ENCODE peak calls at places on chromosomes 2 and 18, in eight cellular contexts. C, H, J, L, Z, I, A and X are unnamed samples.

GRCh38 chr2:54258171-54258570 is 2.1 kb upstream of the TSPYL6 start:
- DNase-seq in C (no peak), H (no peak), J (no peak), L (no peak), Z (no peak), I (no peak), A (no peak), X (no peak)

GRCh38 chr2:20682166-20682565 is 15.2 kb downstream of the GDF7 start:
- DNase-seq in C (no peak), H (peak), J (no peak), L (no peak), Z (no peak), I (no peak), A (no peak), X (no peak)

GRCh38 chr2:204890680-204891079 is 345.4 kb downstream of the PARD3B start:
- DNase-seq in C (no peak), H (no peak), J (no peak), L (no peak), Z (no peak), I (no peak), A (no peak), X (no peak)

GRCh38 chr2:231034291-231034882 is 2.9 kb upstream of the C2orf72 start:
- DNase-seq in C (no peak), H (no peak), J (no peak), L (no peak), Z (no peak), I (no peak), A (no peak), X (no peak)

GRCh38 chr2:165646321-165646801 is 147.7 kb downstream of the GALNT3 start:
- DNase-seq in C (no peak), H (no peak), J (no peak), L (peak), Z (no peak), I (no peak), A (no peak), X (no peak)

GRCh38 chr18:36578871-36579270 is 249.9 kb downstream of the TPGS2 start:
- DNase-seq in C (no peak), H (no peak), J (no peak), L (peak), Z (no peak), I (no peak), A (no peak), X (no peak)

GRCh38 chr18:10546557-10547300 is 20.9 kb downstream of the NAPG start:
- DNase-seq in C (no peak), H (no peak), J (no peak), L (no peak), Z (no peak), I (no peak), A (no peak), X (no peak)

GRCh38 chr2:109497447-109497846 is 116.3 kb downstream of the SEPTIN10 start:
- DNase-seq in C (no peak), H (no peak), J (no peak), L (peak), Z (no peak), I (no peak), A (no peak), X (no peak)

GRCh38 chr2:96800762-96801463 is 15.2 kb upstream of the CNNM3 start:
- DNase-seq in C (peak), H (peak), J (peak), L (peak), Z (no peak), I (peak), A (no peak), X (no peak)

GRCh38 chr18:36309436-36310391 is 12.2 kb downstream of the FHOD3 start:
- DNase-seq in C (no peak), H (peak), J (no peak), L (peak), Z (no peak), I (peak), A (no peak), X (no peak)

GRCh38 chr2:168666339-168666738 is 136.1 kb upstream of the NOSTRIN start:
- DNase-seq in C (no peak), H (no peak), J (no peak), L (peak), Z (no peak), I (no peak), A (no peak), X (no peak)
- TF ChIP-seq CTCF in C (no peak), H (no peak), J (no peak), L (no peak), Z (no peak), I (no peak), A (no peak), X (no peak)

GRCh38 chr18:1017227-1017626 is 112.6 kb downstream of the ADCYAP1 start:
- DNase-seq in C (no peak), H (no peak), J (no peak), L (no peak), Z (no peak), I (no peak), A (no peak), X (no peak)
- TF ChIP-seq CTCF in C (no peak), H (no peak), J (no peak), L (no peak), Z (no peak), I (no peak), A (no peak), X (no peak)

GRCh38 chr2:10161961-10162441 is 39.5 kb downstream of the RRM2 start:
- DNase-seq in C (no peak), H (peak), J (no peak), L (peak), Z (no peak), I (no peak), A (no peak), X (peak)

GRCh38 chr2:10164611-10165010 is 42.1 kb downstream of the RRM2 start:
- DNase-seq in C (no peak), H (peak), J (no peak), L (no peak), Z (no peak), I (no peak), A (no peak), X (peak)

GRCh38 chr2:10161206-10161931 is 38.8 kb downstream of the RRM2 start:
- DNase-seq in C (no peak), H (peak), J (no peak), L (peak), Z (no peak), I (no peak), A (no peak), X (peak)

GRCh38 chr2:10163498-10164486 is 41.3 kb downstream of the RRM2 start:
- DNase-seq in C (no peak), H (no peak), J (no peak), L (no peak), Z (no peak), I (no peak), A (no peak), X (peak)

DNA sequence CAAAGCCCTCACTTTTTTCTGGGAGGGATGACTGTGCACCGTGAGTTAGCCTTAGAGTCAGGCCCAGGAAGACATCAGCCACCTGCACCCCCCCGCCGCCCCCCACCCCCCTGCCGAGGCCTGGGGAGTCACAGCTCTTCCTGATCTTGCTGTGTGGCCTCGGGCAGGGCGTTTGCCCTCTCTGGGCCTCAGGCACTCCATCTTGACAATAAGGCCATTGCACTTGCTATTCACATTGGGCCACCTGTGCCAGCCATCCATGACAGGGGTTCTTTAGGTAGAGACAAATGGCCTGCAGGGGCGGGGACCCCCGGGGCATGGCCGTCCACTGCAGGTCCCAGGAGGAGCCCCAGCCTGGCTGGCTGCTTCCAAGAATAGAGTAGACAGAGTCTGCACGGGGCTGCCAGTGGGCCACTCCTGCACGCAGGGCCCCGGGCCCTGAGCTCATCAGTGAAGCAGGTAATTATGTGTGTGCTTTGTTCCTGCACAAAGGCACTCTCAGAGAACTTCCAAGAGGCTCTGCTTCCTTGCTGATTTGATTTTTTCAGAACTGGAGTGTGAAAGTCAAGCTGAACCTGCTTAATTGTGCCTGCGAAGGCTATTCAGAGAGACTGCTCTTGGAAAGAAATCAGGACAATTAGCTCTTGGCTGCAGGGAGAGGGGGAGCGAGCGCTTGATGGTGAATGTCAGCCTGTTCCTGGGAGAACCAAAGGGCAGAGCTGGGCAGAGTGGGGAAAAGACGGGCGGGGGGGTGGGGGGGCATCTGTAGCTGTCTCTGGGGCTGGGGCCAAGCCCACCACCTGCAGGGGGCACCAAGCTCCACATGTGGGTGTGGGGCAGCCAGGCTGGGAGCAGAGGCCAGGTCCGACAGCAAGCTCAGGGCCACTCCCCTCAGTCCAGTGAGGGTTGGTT is 40.3 kb downstream of the RRM2 start:
- DNase-seq in C (no peak), H (peak), J (no peak), L (no peak), Z (no peak), I (no peak), A (no peak), X (peak)
- TF ChIP-seq CTCF in C (peak), H (peak), J (no peak), L (no peak), Z (no peak), I (peak), A (no peak), X (peak)

GRCh38 chr2:198697218-198697617 is 760.5 kb downstream of the SATB2 start:
- DNase-seq in C (no peak), H (no peak), J (no peak), L (no peak), Z (no peak), I (no peak), A (no peak), X (no peak)

GRCh38 chr2:198691236-198691635 is 766.5 kb downstream of the SATB2 start:
- DNase-seq in C (no peak), H (no peak), J (no peak), L (no peak), Z (no peak), I (no peak), A (no peak), X (no peak)

GRCh38 chr2:198695879-198696278 is 761.9 kb downstream of the SATB2 start:
- DNase-seq in C (no peak), H (no peak), J (no peak), L (no peak), Z (no peak), I (no peak), A (no peak), X (no peak)

GRCh38 chr2:198697794-198698193 is 759.9 kb downstream of the SATB2 start:
- DNase-seq in C (no peak), H (no peak), J (no peak), L (no peak), Z (no peak), I (no peak), A (no peak), X (no peak)

DNA sequence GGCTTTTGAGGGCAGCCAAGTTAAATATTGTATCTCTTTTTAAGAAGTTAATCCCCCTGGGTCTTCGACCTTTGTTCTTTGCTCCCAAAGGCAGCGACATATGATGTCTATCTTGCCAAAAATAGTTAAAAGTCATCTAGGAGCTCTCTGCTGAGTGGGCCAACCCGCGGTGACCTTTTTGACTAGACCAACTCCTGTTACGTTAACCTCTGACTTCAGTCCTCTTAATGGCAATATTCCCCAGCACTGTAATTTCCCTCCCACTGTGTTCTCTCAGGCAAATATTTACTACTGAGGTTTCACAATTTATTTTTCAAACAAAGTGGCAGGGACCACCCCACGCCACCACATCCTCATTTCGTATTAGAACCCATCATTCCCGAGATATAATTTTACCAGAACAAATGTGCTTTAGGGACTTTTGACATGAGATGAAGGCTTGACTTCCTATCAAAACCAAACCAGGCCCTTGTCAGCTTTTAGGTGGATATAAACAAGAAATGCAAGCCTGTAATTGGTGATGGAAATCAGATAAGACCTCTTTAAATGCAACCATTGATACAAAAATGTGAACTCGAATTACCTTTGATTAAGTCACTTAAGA is 764.7 kb downstream of the SATB2 start:
- DNase-seq in C (no peak), H (no peak), J (no peak), L (no peak), Z (no peak), I (no peak), A (no peak), X (no peak)
- TF ChIP-seq CTCF in C (no peak), H (no peak), J (no peak), L (no peak), Z (no peak), I (no peak), A (no peak), X (no peak)

GRCh38 chr2:199463000-199463692 is 5.4 kb upstream of the SATB2 start:
- DNase-seq in C (peak), H (peak), J (no peak), L (peak), Z (peak), I (peak), A (no peak), X (no peak)
- TF ChIP-seq CTCF in C (peak), H (peak), J (peak), L (peak), Z (peak), I (peak), A (peak), X (peak)